ENCODE peak calls at places on chromosomes 3 and 15, in five cellular contexts. Z, W, J, X and E are unnamed samples.

GRCh38 chr3:187628169-187628568 is 42.0 kb downstream of the SST start:
- DNase-seq in Z (no peak), W (no peak), J (no peak), X (no peak), E (no peak)

GRCh38 chr15:76169013-76169412 is 109.2 kb downstream of the TMEM266 start:
- DNase-seq in Z (no peak), W (no peak), J (no peak), X (no peak), E (no peak)

GRCh38 chr15:93246266-93247242 is 157.5 kb upstream of the RGMA start:
- DNase-seq in Z (no peak), W (no peak), J (no peak), X (no peak), E (no peak)

GRCh38 chr3:39075910-39076309 is 24.1 kb downstream of the WDR48 start:
- DNase-seq in Z (no peak), W (no peak), J (no peak), X (no peak), E (no peak)

GRCh38 chr15:77225641-77226040 is 154.7 kb upstream of the TSPAN3 start:
- DNase-seq in Z (peak; percentile 72), W (peak; percentile 7), J (no peak), X (no peak), E (no peak)

GRCh38 chr15:48696627-48697312 is 51.3 kb upstream of the FBN1 start:
- DNase-seq in Z (no peak), W (peak; percentile 33), J (peak; percentile 35), X (no peak), E (no peak)

GRCh38 chr15:101324513-101325177 is 29.6 kb upstream of the SNRPA1 start:
- DNase-seq in Z (no peak), W (no peak), J (no peak), X (no peak), E (no peak)

GRCh38 chr3:59482001-59482400 is 432.2 kb upstream of the CFAP20DC start:
- DNase-seq in Z (no peak), W (no peak), J (peak; percentile 59), X (no peak), E (no peak)

GRCh38 chr15:82535566-82536408 is 4.5 kb downstream of the RPS17 start:
- DNase-seq in Z (no peak), W (no peak), J (no peak), X (no peak), E (no peak)

GRCh38 chr3:132987396-132987795 is 50.8 kb upstream of the TMEM108 start:
- DNase-seq in Z (no peak), W (no peak), J (no peak), X (no peak), E (no peak)

GRCh38 chr3:63228677-63229076 is 49.4 kb upstream of the SYNPR start:
- DNase-seq in Z (peak; percentile 69), W (peak; percentile 13), J (peak; percentile 27), X (peak; percentile 5), E (no peak)

GRCh38 chr3:194570898-194571297 is 62.3 kb downstream of the TMEM44 start:
- DNase-seq in Z (no peak), W (no peak), J (no peak), X (no peak), E (no peak)

GRCh38 chr3:105503191-105503593 is 136.5 kb downstream of the ALCAM start:
- DNase-seq in Z (no peak), W (no peak), J (peak; percentile 17), X (no peak), E (no peak)

GRCh38 chr3:5186854-5187151 is 704 bp upstream of the EDEM1 start:
- DNase-seq in Z (peak; percentile 28), W (no peak), J (peak; percentile 41), X (no peak), E (no peak)

GRCh38 chr3:25053360-25053759 is 374.7 kb upstream of the RARB start:
- DNase-seq in Z (no peak), W (no peak), J (no peak), X (no peak), E (no peak)

GRCh38 chr3:30308131-30308530 is 298.3 kb upstream of the TGFBR2 start:
- DNase-seq in Z (peak; percentile 81), W (no peak), J (no peak), X (no peak), E (no peak)

GRCh38 chr3:90132220-90132619 is 1024.8 kb downstream of the EPHA3 start:
- DNase-seq in Z (no peak), W (no peak), J (no peak), X (no peak), E (no peak)

GRCh38 chr3:11535207-11535960 is 108.3 kb downstream of the VGLL4 start:
- DNase-seq in Z (no peak), W (no peak), J (no peak), X (no peak), E (no peak)

GRCh38 chr3:52526151-52526561 is 7.5 kb downstream of the NT5DC2 start:
- DNase-seq in Z (no peak), W (no peak), J (no peak), X (no peak), E (no peak)

GRCh38 chr3:27452368-27453090 is 31.7 kb downstream of the SLC4A7 start:
- DNase-seq in Z (no peak), W (peak; percentile 60), J (no peak), X (no peak), E (no peak)

GRCh38 chr3:31562525-31562924 is 29.8 kb downstream of the STT3B start:
- DNase-seq in Z (no peak), W (no peak), J (no peak), X (peak; percentile 71), E (no peak)

GRCh38 chr3:124439586-124439985 is 290.7 kb upstream of the UMPS start:
- DNase-seq in Z (no peak), W (no peak), J (no peak), X (no peak), E (no peak)

GRCh38 chr3:196942915-196943277 is 568 bp upstream of the NCBP2 start:
- DNase-seq in Z (no peak), W (no peak), J (peak; percentile 22), X (no peak), E (no peak)

GRCh38 chr3:169008772-169009358 is 654.6 kb downstream of the MECOM start:
- DNase-seq in Z (no peak), W (no peak), J (no peak), X (no peak), E (no peak)

GRCh38 chr15:68843425-68844311 is 23.0 kb upstream of the ANP32A start:
- DNase-seq in Z (peak; percentile 27), W (peak; percentile 50), J (peak; percentile 6), X (no peak), E (no peak)

GRCh38 chr15:78567541-78567940 is 2.2 kb downstream of the CHRNA5 start:
- DNase-seq in Z (no peak), W (no peak), J (no peak), X (no peak), E (no peak)

GRCh38 chr3:139120336-139120971 is 75.8 kb upstream of the PRR23C start:
- DNase-seq in Z (peak; percentile 93), W (no peak), J (peak; percentile 63), X (no peak), E (no peak)

GRCh38 chr3:148309390-148310035 is 388.2 kb upstream of the AGTR1 start:
- DNase-seq in Z (peak; percentile 63), W (peak; percentile 36), J (no peak), X (peak; percentile 17), E (no peak)

GRCh38 chr3:175075269-175075668 is 216.1 kb downstream of the NAALADL2 start:
- DNase-seq in Z (peak; percentile 73), W (no peak), J (peak; percentile 13), X (no peak), E (no peak)

GRCh38 chr3:49707113-49707480 is 12.4 kb downstream of the AMIGO3 start:
- DNase-seq in Z (no peak), W (no peak), J (peak; percentile 24), X (no peak), E (no peak)

GRCh38 chr3:115581347-115582135 is 41.8 kb upstream of the GAP43 start:
- DNase-seq in Z (peak; percentile 68), W (no peak), J (peak; percentile 7), X (no peak), E (no peak)

GRCh38 chr3:55059027-55059629 is 131.3 kb upstream of the LRTM1 start:
- DNase-seq in Z (peak; percentile 15), W (no peak), J (peak; percentile 36), X (no peak), E (no peak)

GRCh38 chr15:57375827-57376694 is at the start of gene CGNL1:
- DNase-seq in Z (no peak), W (peak; percentile 49), J (no peak), X (no peak), E (no peak)

GRCh38 chr3:132726341-132726823 is 4.2 kb upstream of the NPHP3 start:
- DNase-seq in Z (peak; percentile 42), W (peak; percentile 68), J (no peak), X (no peak), E (peak; percentile 44)

GRCh38 chr3:24270204-24270671 is 224.4 kb downstream of the THRB start:
- DNase-seq in Z (no peak), W (no peak), J (no peak), X (no peak), E (no peak)

GRCh38 chr15:51342249-51342999 is 969 bp downstream of the GLDN start:
- DNase-seq in Z (no peak), W (no peak), J (no peak), X (no peak), E (no peak)
- TF ChIP-seq EZH2 in Z (no peak), W (no peak), J (no peak), X (no peak), E (no peak)

GRCh38 chr3:16427309-16427965 is 86.1 kb downstream of the RFTN1 start:
- DNase-seq in Z (peak; percentile 98), W (no peak), J (peak; percentile 95), X (no peak), E (no peak)
- H3K27ac ChIP-seq in Z (peak overlapping the region; percentile 52), W (no peak overlapping the region), J (peak overlapping the region; percentile 48), X (no peak overlapping the region), E (no peak overlapping the region)

GRCh38 chr3:129424185-129424841 is 4.1 kb downstream of the EFCAB12 start:
- DNase-seq in Z (no peak), W (no peak), J (no peak), X (no peak), E (no peak)

GRCh38 chr3:129428020-129428381 is 435 bp downstream of the EFCAB12 start:
- DNase-seq in Z (peak; percentile 15), W (no peak), J (no peak), X (no peak), E (no peak)

GRCh38 chr3:129422897-129423296 is 5.5 kb downstream of the EFCAB12 start:
- DNase-seq in Z (no peak), W (no peak), J (no peak), X (no peak), E (no peak)

GRCh38 chr3:129425213-129425612 is 3.2 kb downstream of the EFCAB12 start:
- DNase-seq in Z (no peak), W (no peak), J (no peak), X (peak; percentile 37), E (no peak)

DNA sequence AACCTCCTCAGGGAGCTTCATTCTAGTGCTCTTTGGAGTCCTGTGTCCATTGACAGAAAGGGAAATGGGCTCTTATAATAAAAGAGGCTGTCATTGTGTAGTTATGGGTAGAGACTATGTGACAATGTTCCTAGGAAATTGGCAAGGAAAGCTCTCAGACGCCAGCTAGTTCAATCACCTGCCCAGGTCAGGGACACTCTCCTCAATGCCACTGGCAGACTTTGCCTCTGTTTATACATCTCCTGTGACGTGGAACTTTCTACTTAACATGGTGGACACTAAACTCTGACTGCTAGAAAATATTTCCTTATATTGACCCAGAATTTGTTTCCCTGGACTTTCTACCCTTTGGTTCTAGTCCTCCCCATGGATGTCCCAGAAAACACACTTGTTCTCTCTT is 2.8 kb downstream of the EFCAB12 start:
- DNase-seq in Z (no peak), W (no peak), J (no peak), X (no peak), E (no peak)
- H3K9me3 ChIP-seq in Z (no peaks in the 10 kb centered on the region), W (no peaks in the 10 kb centered on the region), J (no peaks in the 10 kb centered on the region), X (no peaks in the 10 kb centered on the region), E (no peaks in the 10 kb centered on the region)

GRCh38 chr3:181695661-181696491 is 15.8 kb upstream of the SOX2 start:
- DNase-seq in Z (no peak), W (peak; percentile 25), J (peak; percentile 31), X (no peak), E (no peak)
- TF ChIP-seq EZH2 in Z (peak; percentile 48), W (no peak), J (peak; percentile 53), X (no peak), E (no peak)